ENCODE peak calls at places on chromosomes 2 and 18, in seven cellular contexts. One of them, this sample, is unnamed.

GRCh38 chr2:204950695-204951094 is 405.4 kb downstream of the PARD3B start:
- DNase-seq in AG04450: peak; percentile 10
- DNase-seq in epithelial cell of esophagus: peak; percentile 3
- DNase-seq in OCI-LY7: no peak
- DNase-seq in K562: no peak
- DNase-seq in GM06990: no peak
- DNase-seq in bronchial epithelial cell: peak; percentile 26
- DNase-seq in this sample: no peak

GRCh38 chr18:78757014-78757413 is 222.6 kb upstream of the SALL3 start:
- DNase-seq in AG04450: no peak
- DNase-seq in epithelial cell of esophagus: no peak
- DNase-seq in OCI-LY7: no peak
- DNase-seq in K562: no peak
- DNase-seq in GM06990: no peak
- DNase-seq in bronchial epithelial cell: no peak
- DNase-seq in this sample: no peak

GRCh38 chr18:61702007-61702406 is 190.8 kb downstream of the RNF152 start:
- DNase-seq in AG04450: no peak
- DNase-seq in epithelial cell of esophagus: peak; percentile 73
- DNase-seq in OCI-LY7: no peak
- DNase-seq in K562: no peak
- DNase-seq in GM06990: no peak
- DNase-seq in bronchial epithelial cell: peak; percentile 85
- DNase-seq in this sample: no peak

GRCh38 chr2:110115291-110116032 is at the start of gene MALL:
- DNase-seq in AG04450: no peak
- DNase-seq in epithelial cell of esophagus: peak; percentile 87
- DNase-seq in OCI-LY7: no peak
- DNase-seq in K562: no peak
- DNase-seq in GM06990: no peak
- DNase-seq in bronchial epithelial cell: peak; percentile 78
- DNase-seq in this sample: peak; percentile 82

GRCh38 chr2:222180619-222181018 is 118.2 kb downstream of the PAX3 start:
- DNase-seq in AG04450: no peak
- DNase-seq in epithelial cell of esophagus: no peak
- DNase-seq in OCI-LY7: no peak
- DNase-seq in K562: no peak
- DNase-seq in GM06990: no peak
- DNase-seq in bronchial epithelial cell: no peak
- DNase-seq in this sample: no peak

GRCh38 chr2:7849531-7849930 is 832.3 kb upstream of the ID2 start:
- DNase-seq in AG04450: no peak
- DNase-seq in epithelial cell of esophagus: no peak
- DNase-seq in OCI-LY7: no peak
- DNase-seq in K562: no peak
- DNase-seq in GM06990: no peak
- DNase-seq in bronchial epithelial cell: no peak
- DNase-seq in this sample: no peak

GRCh38 chr2:235699576-235699975 is 205.7 kb downstream of the AGAP1 start:
- DNase-seq in AG04450: no peak
- DNase-seq in epithelial cell of esophagus: no peak
- DNase-seq in OCI-LY7: no peak
- DNase-seq in K562: no peak
- DNase-seq in GM06990: no peak
- DNase-seq in bronchial epithelial cell: no peak
- DNase-seq in this sample: no peak

GRCh38 chr2:241659150-241659739 is 21.8 kb downstream of the ATG4B start:
- DNase-seq in AG04450: peak; percentile 29
- DNase-seq in epithelial cell of esophagus: peak; percentile 75
- DNase-seq in OCI-LY7: peak; percentile 52
- DNase-seq in K562: no peak
- DNase-seq in GM06990: no peak
- DNase-seq in bronchial epithelial cell: peak; percentile 57
- DNase-seq in this sample: peak; percentile 36

GRCh38 chr2:217179854-217180253 is 320.0 kb upstream of the TNP1 start:
- DNase-seq in AG04450: no peak
- DNase-seq in epithelial cell of esophagus: no peak
- DNase-seq in OCI-LY7: no peak
- DNase-seq in K562: no peak
- DNase-seq in GM06990: no peak
- DNase-seq in bronchial epithelial cell: no peak
- DNase-seq in this sample: no peak

GRCh38 chr2:64222351-64222750 is 78.1 kb upstream of the PELI1 start:
- DNase-seq in AG04450: no peak
- DNase-seq in epithelial cell of esophagus: peak; percentile 75
- DNase-seq in OCI-LY7: no peak
- DNase-seq in K562: no peak
- DNase-seq in GM06990: no peak
- DNase-seq in bronchial epithelial cell: peak; percentile 55
- DNase-seq in this sample: no peak

GRCh38 chr18:69948919-69949537 is 1.4 kb upstream of the CD226 start:
- DNase-seq in AG04450: no peak
- DNase-seq in epithelial cell of esophagus: no peak
- DNase-seq in OCI-LY7: no peak
- DNase-seq in K562: no peak
- DNase-seq in GM06990: peak; percentile 66
- DNase-seq in bronchial epithelial cell: no peak
- DNase-seq in this sample: no peak

GRCh38 chr2:27959496-27959895 is 69.0 kb downstream of the BABAM2 start:
- DNase-seq in AG04450: no peak
- DNase-seq in epithelial cell of esophagus: peak; percentile 61
- DNase-seq in OCI-LY7: no peak
- DNase-seq in K562: no peak
- DNase-seq in GM06990: no peak
- DNase-seq in bronchial epithelial cell: peak; percentile 26
- DNase-seq in this sample: no peak

GRCh38 chr2:118732432-118732831 is 115.0 kb downstream of the EN1 start:
- DNase-seq in AG04450: no peak
- DNase-seq in epithelial cell of esophagus: peak; percentile 18
- DNase-seq in OCI-LY7: no peak
- DNase-seq in K562: no peak
- DNase-seq in GM06990: no peak
- DNase-seq in bronchial epithelial cell: peak; percentile 21
- DNase-seq in this sample: no peak

GRCh38 chr18:9015689-9016088 is 86.8 kb upstream of the NDUFV2 start:
- DNase-seq in AG04450: no peak
- DNase-seq in epithelial cell of esophagus: no peak
- DNase-seq in OCI-LY7: no peak
- DNase-seq in K562: no peak
- DNase-seq in GM06990: no peak
- DNase-seq in bronchial epithelial cell: no peak
- DNase-seq in this sample: no peak

GRCh38 chr18:75558790-75559189 is 131.3 kb upstream of the SMIM21 start:
- DNase-seq in AG04450: no peak
- DNase-seq in epithelial cell of esophagus: no peak
- DNase-seq in OCI-LY7: no peak
- DNase-seq in K562: no peak
- DNase-seq in GM06990: no peak
- DNase-seq in bronchial epithelial cell: no peak
- DNase-seq in this sample: no peak

GRCh38 chr2:130387804-130388203 is 31.9 kb downstream of the PTPN18 start:
- DNase-seq in AG04450: no peak
- DNase-seq in epithelial cell of esophagus: no peak
- DNase-seq in OCI-LY7: peak; percentile 55
- DNase-seq in K562: no peak
- DNase-seq in GM06990: no peak
- DNase-seq in bronchial epithelial cell: no peak
- DNase-seq in this sample: no peak

GRCh38 chr2:98463551-98463971 is 18.9 kb downstream of the INPP4A start:
- DNase-seq in AG04450: no peak
- DNase-seq in epithelial cell of esophagus: no peak
- DNase-seq in OCI-LY7: no peak
- DNase-seq in K562: no peak
- DNase-seq in GM06990: no peak
- DNase-seq in bronchial epithelial cell: no peak
- DNase-seq in this sample: no peak

GRCh38 chr18:13556497-13556896 is 169.9 kb downstream of the FAM210A start:
- DNase-seq in AG04450: no peak
- DNase-seq in epithelial cell of esophagus: no peak
- DNase-seq in OCI-LY7: no peak
- DNase-seq in K562: no peak
- DNase-seq in GM06990: no peak
- DNase-seq in bronchial epithelial cell: no peak
- DNase-seq in this sample: no peak

GRCh38 chr2:240557101-240557751 is 562 bp downstream of the ANKMY1 start:
- DNase-seq in AG04450: no peak
- DNase-seq in epithelial cell of esophagus: no peak
- DNase-seq in OCI-LY7: no peak
- DNase-seq in K562: no peak
- DNase-seq in GM06990: no peak
- DNase-seq in bronchial epithelial cell: no peak
- DNase-seq in this sample: no peak

GRCh38 chr2:36433311-36434217 is 78.0 kb downstream of the CRIM1 start:
- DNase-seq in AG04450: no peak
- DNase-seq in epithelial cell of esophagus: peak; percentile 91
- DNase-seq in OCI-LY7: no peak
- DNase-seq in K562: no peak
- DNase-seq in GM06990: no peak
- DNase-seq in bronchial epithelial cell: peak; percentile 87
- DNase-seq in this sample: no peak

DNA sequence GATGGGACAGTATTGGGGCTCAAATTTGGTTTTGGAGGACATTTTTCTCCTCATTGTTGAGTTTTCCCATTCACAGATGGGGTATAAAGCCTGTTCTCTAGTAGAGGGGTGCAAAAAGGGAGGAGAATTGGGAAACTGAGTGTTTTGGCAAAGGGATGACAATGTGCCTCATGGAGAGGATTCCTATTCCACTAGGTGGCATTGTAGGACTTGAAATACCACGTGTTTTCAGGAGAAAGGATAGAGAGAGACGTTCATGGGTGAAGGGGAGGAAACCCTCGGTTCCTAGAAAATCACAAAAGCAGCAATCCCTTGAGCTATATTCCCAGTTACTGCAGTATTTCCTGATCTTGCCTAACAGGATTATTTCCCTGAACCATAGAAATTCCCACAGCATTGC is 113.7 kb upstream of the SRD5A2 start:
- DNase-seq in AG04450: no peak
- DNase-seq in epithelial cell of esophagus: no peak
- DNase-seq in OCI-LY7: peak; percentile 29
- DNase-seq in K562: no peak
- DNase-seq in GM06990: no peak
- DNase-seq in bronchial epithelial cell: no peak
- DNase-seq in this sample: no peak
- TF ChIP-seq CTCF in AG04450: peak; percentile 7
- TF ChIP-seq CTCF in epithelial cell of esophagus: peak; percentile 14
- TF ChIP-seq CTCF in OCI-LY7: peak; percentile 64
- TF ChIP-seq CTCF in K562: peak; percentile 37
- TF ChIP-seq CTCF in GM06990: no peak
- TF ChIP-seq CTCF in bronchial epithelial cell: peak; percentile 15
- TF ChIP-seq CTCF in this sample: no peak

DNA sequence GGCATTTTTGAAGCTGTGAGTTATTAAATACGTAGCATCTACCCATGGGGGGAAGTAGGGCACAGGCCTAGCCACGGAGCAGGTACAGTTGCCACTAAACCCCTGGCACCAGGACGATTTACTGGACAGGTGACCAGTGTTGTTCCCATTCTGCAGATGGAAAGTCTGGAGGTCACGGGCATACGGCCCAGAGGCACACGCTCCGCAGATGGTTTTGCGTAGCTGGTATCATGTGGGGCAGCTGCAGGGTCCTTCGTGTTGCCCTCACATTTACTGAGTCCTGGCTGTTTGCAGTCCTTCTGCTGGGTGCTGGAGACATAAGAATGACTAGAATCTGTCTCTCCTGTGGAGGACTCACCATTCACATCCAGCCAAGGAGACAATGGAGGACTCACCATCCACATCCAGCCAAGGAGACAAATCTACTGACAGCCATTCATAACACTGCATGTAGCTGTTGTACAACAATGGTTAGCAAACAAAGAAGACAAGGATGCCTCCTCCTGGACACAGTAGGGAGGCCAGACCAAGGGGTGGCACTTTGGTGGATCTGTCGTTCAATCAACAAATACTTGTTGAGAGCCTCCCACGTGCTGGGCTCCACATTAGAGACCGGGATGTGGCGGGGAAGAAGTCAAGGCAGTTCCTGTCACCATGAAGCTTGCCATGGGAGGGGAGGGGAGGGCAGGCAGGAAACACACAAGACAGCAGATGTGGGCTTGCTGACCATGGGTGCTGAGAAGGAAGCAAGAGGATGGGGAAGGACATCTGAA is 24.9 kb downstream of the TWIST2 start:
- DNase-seq in AG04450: no peak
- DNase-seq in epithelial cell of esophagus: no peak
- DNase-seq in OCI-LY7: no peak
- DNase-seq in K562: no peak
- DNase-seq in GM06990: no peak
- DNase-seq in bronchial epithelial cell: no peak
- DNase-seq in this sample: no peak
- TF ChIP-seq CTCF in AG04450: no peak
- TF ChIP-seq CTCF in epithelial cell of esophagus: no peak
- TF ChIP-seq CTCF in OCI-LY7: no peak
- TF ChIP-seq CTCF in K562: no peak
- TF ChIP-seq CTCF in GM06990: no peak
- TF ChIP-seq CTCF in bronchial epithelial cell: no peak
- TF ChIP-seq CTCF in this sample: no peak

DNA sequence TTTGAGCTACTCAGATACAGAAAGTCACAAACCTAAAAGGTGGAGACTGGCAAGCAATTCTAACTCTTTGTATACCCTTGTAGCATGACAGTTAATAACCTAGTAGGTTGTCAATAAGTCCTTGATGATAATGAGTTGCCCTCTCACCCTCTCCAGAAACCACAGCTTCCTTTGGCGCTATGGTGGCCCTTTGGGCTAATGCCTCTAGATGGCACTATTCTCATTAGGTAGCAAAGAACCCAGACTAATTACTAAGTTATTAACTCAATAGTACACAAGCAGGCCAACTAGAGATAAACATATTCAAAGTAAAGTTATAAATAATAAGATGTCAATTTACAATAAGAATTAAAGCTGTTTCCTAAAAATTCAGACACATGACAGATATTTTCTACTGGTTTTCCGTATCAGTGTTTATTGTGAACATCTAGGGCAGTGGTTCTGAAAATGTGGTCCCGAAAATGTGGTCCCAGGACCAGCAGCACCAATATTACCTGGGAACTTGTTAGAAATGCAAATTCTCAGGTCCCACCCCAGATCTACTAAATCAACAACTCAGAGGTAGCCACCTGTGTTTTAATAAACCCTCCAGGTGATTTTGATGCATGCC is 41.1 kb downstream of the LDAH start:
- DNase-seq in AG04450: no peak
- DNase-seq in epithelial cell of esophagus: peak; percentile 60
- DNase-seq in OCI-LY7: peak; percentile 19
- DNase-seq in K562: peak; percentile 12
- DNase-seq in GM06990: no peak
- DNase-seq in bronchial epithelial cell: peak; percentile 52
- DNase-seq in this sample: peak; percentile 38
- TF ChIP-seq CTCF in AG04450: peak; percentile 61
- TF ChIP-seq CTCF in epithelial cell of esophagus: peak; percentile 94
- TF ChIP-seq CTCF in OCI-LY7: peak; percentile 88
- TF ChIP-seq CTCF in K562: peak; percentile 56
- TF ChIP-seq CTCF in GM06990: peak; percentile 80
- TF ChIP-seq CTCF in bronchial epithelial cell: peak; percentile 71
- TF ChIP-seq CTCF in this sample: peak; percentile 71

DNA sequence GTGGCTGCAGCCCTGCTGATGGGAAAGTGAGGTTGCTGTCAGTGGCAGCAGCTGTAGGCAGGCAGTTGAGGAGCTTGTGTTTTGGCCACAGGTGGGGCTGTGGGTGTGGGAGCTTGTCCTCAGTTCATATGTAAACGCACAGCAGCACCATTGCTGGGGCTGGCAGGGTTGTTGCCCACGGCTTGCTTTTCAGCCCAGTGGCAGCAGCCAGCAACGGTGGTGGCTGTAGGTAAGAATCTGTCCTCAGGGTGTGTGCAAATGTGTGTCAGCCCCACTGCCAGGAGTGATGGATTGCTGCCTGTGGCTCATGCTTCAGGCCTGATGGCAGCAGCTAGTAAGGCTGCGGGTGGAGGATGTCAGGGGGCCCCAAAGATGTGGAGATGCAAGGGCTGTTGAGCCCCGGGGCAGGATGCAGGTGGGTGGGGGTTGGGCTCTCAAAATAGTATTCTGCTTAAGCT is 141.3 kb upstream of the THUMPD2 start:
- DNase-seq in AG04450: no peak
- DNase-seq in epithelial cell of esophagus: no peak
- DNase-seq in OCI-LY7: peak; percentile 95
- DNase-seq in K562: no peak
- DNase-seq in GM06990: no peak
- DNase-seq in bronchial epithelial cell: no peak
- DNase-seq in this sample: no peak
- TF ChIP-seq CTCF in AG04450: no peak
- TF ChIP-seq CTCF in epithelial cell of esophagus: no peak
- TF ChIP-seq CTCF in OCI-LY7: peak; percentile 57
- TF ChIP-seq CTCF in K562: no peak
- TF ChIP-seq CTCF in GM06990: no peak
- TF ChIP-seq CTCF in bronchial epithelial cell: no peak
- TF ChIP-seq CTCF in this sample: no peak